ENCODE peak calls at places on chromosomes 7 and 10, in ten cellular contexts. W, F, L, T, Q, A, G, R, S and E are unnamed samples.

GRCh38 chr7:49692516-49692915 is 80.9 kb upstream of the VWC2 start:
- DNase-seq in T (no peak), F (no peak), G (no peak), L (no peak), Q (no peak), S (no peak), A (no peak), W (no peak), R (no peak), E (no peak)

GRCh38 chr7:33900501-33900900 is 4.8 kb upstream of the BMPER start:
- DNase-seq in S (no peak), W (no peak), A (no peak), G (peak; percentile 42), F (no peak), Q (peak; percentile 42), T (no peak), R (no peak), L (no peak), E (no peak)

GRCh38 chr7:98418636-98419315 is 17.9 kb upstream of the BAIAP2L1 start:
- DNase-seq in L (no peak), W (peak; percentile 99), Q (peak; percentile 98), F (no peak), T (no peak), A (no peak), R (peak; percentile 47), G (peak; percentile 98), S (peak; percentile 89), E (no peak)

GRCh38 chr10:43815486-43815885 is 166.8 kb upstream of the ZNF32 start:
- DNase-seq in F (no peak), T (no peak), S (no peak), A (no peak), R (no peak), G (no peak), Q (no peak), W (no peak), L (no peak), E (no peak)

GRCh38 chr7:41107938-41108448 is 594.9 kb downstream of the INHBA start:
- DNase-seq in F (no peak), G (peak; percentile 72), R (no peak), S (no peak), Q (peak; percentile 96), W (peak; percentile 89), L (no peak), T (no peak), A (no peak), E (no peak)

GRCh38 chr10:63611078-63611477 is 89.9 kb downstream of the REEP3 start:
- DNase-seq in S (no peak), W (no peak), A (no peak), L (no peak), F (no peak), G (peak; percentile 61), T (no peak), R (no peak), Q (peak; percentile 64), E (no peak)

GRCh38 chr10:61635946-61636345 is 26.8 kb upstream of the CABCOCO1 start:
- DNase-seq in F (no peak), A (no peak), S (no peak), L (no peak), W (peak; percentile 75), T (no peak), Q (peak; percentile 100), R (no peak), G (peak; percentile 93), E (no peak)

GRCh38 chr7:99244942-99245341 is 27.7 kb upstream of the MYH16 start:
- DNase-seq in W (peak; percentile 9), L (no peak), G (peak; percentile 58), T (no peak), F (no peak), A (no peak), Q (peak; percentile 76), R (no peak), S (no peak), E (no peak)

GRCh38 chr10:24973163-24973562 is 20.8 kb upstream of the PRTFDC1 start:
- DNase-seq in L (no peak), Q (no peak), W (no peak), R (no peak), F (no peak), S (no peak), T (no peak), A (no peak), G (no peak), E (no peak)

GRCh38 chr10:24979685-24980084 is 27.3 kb upstream of the PRTFDC1 start:
- DNase-seq in Q (no peak), G (no peak), T (no peak), A (no peak), R (no peak), F (no peak), S (no peak), L (no peak), W (no peak), E (no peak)

GRCh38 chr10:24969732-24970330 is 17.4 kb upstream of the PRTFDC1 start:
- DNase-seq in W (no peak), A (no peak), F (no peak), Q (no peak), T (no peak), L (no peak), G (no peak), R (no peak), S (no peak), E (no peak)

GRCh38 chr10:24971374-24971773 is 19.0 kb upstream of the PRTFDC1 start:
- DNase-seq in Q (no peak), T (no peak), S (no peak), L (no peak), R (no peak), F (no peak), W (peak; percentile 24), A (no peak), G (no peak), E (no peak)

DNA sequence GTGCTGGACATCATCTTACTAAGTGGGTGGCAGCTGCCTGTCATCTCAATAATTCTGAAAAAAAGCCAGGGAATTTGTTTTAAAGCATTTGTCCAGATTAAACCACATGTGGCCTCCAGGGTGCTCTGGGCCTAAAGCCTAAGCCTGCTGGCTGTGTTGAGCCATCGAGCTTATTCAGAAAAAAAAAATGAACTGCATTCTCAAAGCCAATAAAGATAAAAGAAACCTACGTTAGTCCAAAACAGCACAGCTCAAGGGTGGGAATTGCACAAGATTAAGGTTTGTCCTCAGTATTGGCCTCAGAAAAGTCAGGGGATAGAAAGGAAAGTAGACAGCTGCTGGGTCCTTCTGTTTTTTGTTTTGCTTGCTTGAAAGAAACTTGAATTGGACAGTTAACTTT is 22.6 kb upstream of the PRTFDC1 start:
- DNase-seq in R (no peak), L (peak; percentile 64), G (peak; percentile 92), Q (no peak), A (peak; percentile 56), W (peak; percentile 67), F (no peak), S (no peak), T (peak; percentile 55), E (no peak)
- TF ChIP-seq CTCF in R (no peak), L (peak; percentile 47), G (peak; percentile 33), Q (no peak), A (peak; percentile 3), W (no peak), F (no peak), S (no peak), T (no peak), E (no peak)

GRCh38 chr7:106167439-106168136 is 55.5 kb upstream of the SYPL1 start:
- DNase-seq in S (no peak), A (no peak), R (no peak), T (no peak), F (no peak), L (no peak), W (peak; percentile 26), G (peak; percentile 36), Q (peak; percentile 25), E (no peak)

GRCh38 chr7:106166651-106167342 is 54.7 kb upstream of the SYPL1 start:
- DNase-seq in Q (peak; percentile 94), W (peak; percentile 83), L (peak; percentile 41), T (peak; percentile 70), S (no peak), A (no peak), F (no peak), G (peak; percentile 87), R (peak; percentile 77), E (peak; percentile 32)

GRCh38 chr7:106170651-106171050 is 58.5 kb upstream of the SYPL1 start:
- DNase-seq in Q (no peak), L (no peak), A (no peak), S (no peak), F (no peak), T (no peak), G (no peak), W (no peak), R (no peak), E (no peak)

GRCh38 chr7:106165328-106165727 is 53.2 kb upstream of the SYPL1 start:
- DNase-seq in G (peak; percentile 92), A (no peak), Q (no peak), F (no peak), T (no peak), S (no peak), R (peak; percentile 75), W (peak; percentile 17), L (no peak), E (no peak)

GRCh38 chr7:106170216-106170615 is 58.1 kb upstream of the SYPL1 start:
- DNase-seq in F (no peak), L (no peak), G (no peak), S (no peak), T (no peak), W (no peak), R (no peak), A (no peak), Q (no peak), E (no peak)
- TF ChIP-seq CTCF in F (no peak), L (no peak), G (no peak), S (no peak), T (no peak), W (no peak), R (no peak), A (no peak), Q (no peak), E (no peak)

DNA sequence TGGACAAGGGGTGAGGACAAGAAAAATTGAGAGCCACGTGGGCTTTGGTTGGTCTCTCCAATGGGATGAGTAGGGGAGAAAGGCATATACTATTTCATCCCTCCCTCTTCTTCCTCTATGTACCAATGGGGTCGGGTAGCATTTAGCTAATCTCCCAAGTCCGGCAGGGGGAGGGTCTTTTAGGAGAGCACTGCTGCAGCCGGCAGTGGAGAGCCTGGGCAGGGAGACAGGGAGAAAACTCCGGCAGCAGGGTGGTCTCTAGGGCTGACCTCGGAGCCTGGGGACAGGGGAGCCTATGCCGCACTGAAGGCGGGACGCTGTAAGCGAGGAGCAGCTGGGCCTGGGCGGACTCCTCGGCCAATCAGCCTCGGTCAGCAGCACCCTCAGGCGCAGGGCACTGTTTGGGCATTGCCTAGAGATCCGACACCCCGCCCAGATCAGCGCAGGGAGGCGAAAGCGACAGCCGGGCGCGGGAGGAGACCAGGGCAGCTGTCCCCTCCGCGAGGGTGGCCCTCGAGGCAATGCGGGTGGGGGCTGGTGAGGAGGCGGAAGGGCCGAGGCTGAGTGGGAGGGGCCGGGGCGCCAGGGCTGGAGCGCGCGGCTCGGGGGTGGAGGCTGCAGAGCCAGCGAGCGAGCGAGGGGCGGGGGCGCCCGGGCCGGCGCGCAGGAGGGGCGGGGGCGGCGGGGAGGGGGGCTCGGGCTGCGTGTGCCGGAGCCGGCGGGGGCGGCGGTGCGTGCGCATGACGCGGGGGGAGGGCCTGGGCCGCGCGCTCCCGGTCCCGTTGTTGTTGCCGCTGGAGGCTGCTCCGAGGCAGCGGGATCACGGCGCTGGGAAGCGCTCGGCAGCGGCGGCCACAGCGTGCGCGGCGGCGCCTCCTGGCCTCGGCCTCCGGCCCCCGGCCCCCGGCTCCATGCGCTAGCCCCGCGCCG is at the start of gene AGAP3:
- DNase-seq in T (peak; percentile 91), G (peak; percentile 63), R (peak; percentile 81), S (no peak), A (peak; percentile 93), L (peak; percentile 86), F (peak; percentile 89), W (peak; percentile 73), Q (peak; percentile 71), E (peak; percentile 69)
- TF ChIP-seq CTCF in T (no peak), G (no peak), R (no peak), S (no peak), A (no peak), L (no peak), F (no peak), W (no peak), Q (no peak), E (no peak)

DNA sequence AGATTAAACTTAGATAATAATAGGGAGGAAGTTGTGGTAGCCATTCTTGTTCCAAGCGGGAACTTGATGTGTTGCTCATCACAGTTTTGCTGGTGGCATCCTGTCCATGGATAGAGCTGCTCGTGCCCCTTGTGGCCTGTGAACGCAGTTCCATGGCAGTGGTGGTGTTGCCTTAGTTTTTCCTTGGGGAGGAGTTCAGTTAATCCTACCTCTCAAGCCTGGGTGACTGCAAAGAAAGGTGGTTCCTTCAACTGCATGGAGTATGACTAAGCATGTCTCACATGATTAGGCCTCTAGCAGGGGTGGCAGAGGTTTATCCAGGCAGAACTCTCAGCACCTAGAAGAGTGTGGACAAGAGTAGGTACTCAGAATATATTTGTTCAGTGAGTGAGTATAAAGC is 99.7 kb downstream of the MAPK8 start:
- DNase-seq in T (no peak), Q (peak; percentile 65), L (no peak), S (no peak), R (peak; percentile 9), F (no peak), G (peak; percentile 45), A (no peak), W (peak; percentile 63), E (no peak)
- TF ChIP-seq CTCF in T (no peak), Q (peak; percentile 24), L (no peak), S (no peak), R (no peak), F (no peak), G (no peak), A (no peak), W (no peak), E (no peak)